ENCODE peak calls at places on chromosomes 1 and 21, in nine cellular contexts. G is iPS DF 6.9, P is tibial nerve, K is thoracic aorta, U is heart right ventricle, X is heart left ventricle, Z is right lobe of liver, F is tibial artery, J is A549. C is an unnamed sample.

GRCh38 chr1:178575611-178576331 is 62.9 kb downstream of the TEX35 start:
- DNase-seq in Z (no peak), K (no peak), U (no peak), F (no peak), G (no peak), P (no peak), J (no peak), X (no peak), C (peak; percentile 30)

GRCh38 chr1:247177755-247178154 is 5.9 kb upstream of the ZNF124 start:
- DNase-seq in J (no peak), P (no peak), X (no peak), K (no peak), Z (no peak), U (no peak), F (no peak), G (no peak), C (no peak)

GRCh38 chr1:23553896-23554480 is 5.3 kb downstream of the ID3 start:
- DNase-seq in U (no peak), J (no peak), K (no peak), G (no peak), Z (peak; percentile 32), F (peak; percentile 73), X (peak; percentile 46), P (no peak), C (no peak)

GRCh38 chr1:71196685-71197084 is 115.8 kb upstream of the ZRANB2 start:
- DNase-seq in J (peak; percentile 0), K (no peak), X (no peak), P (no peak), U (no peak), F (no peak), G (no peak), Z (no peak), C (no peak)

GRCh38 chr1:220631238-220631842 is 58.8 kb upstream of the C1orf115 start:
- DNase-seq in P (no peak), U (no peak), K (no peak), G (no peak), Z (no peak), J (no peak), X (no peak), F (no peak), C (no peak)

GRCh38 chr1:203151362-203152157 is 24.0 kb downstream of the ADORA1 start:
- DNase-seq in K (no peak), J (no peak), F (no peak), U (no peak), P (no peak), Z (no peak), G (no peak), X (no peak), C (no peak)

GRCh38 chr1:27787895-27788294 is 14.9 kb downstream of the STX12 start:
- DNase-seq in F (no peak), G (no peak), X (no peak), K (no peak), Z (no peak), J (no peak), P (no peak), U (no peak), C (peak; percentile 26)

GRCh38 chr1:228321895-228322294 is 84.7 kb downstream of the TRIM11 start:
- DNase-seq in U (peak; percentile 4), G (no peak), J (no peak), F (no peak), Z (no peak), X (no peak), P (no peak), K (no peak), C (no peak)

GRCh38 chr1:59013928-59014279 is 230.1 kb upstream of the JUN start:
- DNase-seq in G (no peak), J (no peak), Z (no peak), K (no peak), P (no peak), X (no peak), U (no peak), F (no peak), C (no peak)

GRCh38 chr1:3943806-3944620 is 43.9 kb upstream of the C1orf174 start:
- DNase-seq in Z (no peak), U (no peak), X (no peak), J (no peak), K (no peak), G (no peak), P (no peak), F (no peak), C (no peak)

GRCh38 chr1:13781907-13782633 is 82.1 kb downstream of the PRDM2 start:
- DNase-seq in G (no peak), P (peak; percentile 21), K (no peak), U (no peak), X (no peak), J (no peak), F (no peak), Z (no peak), C (no peak)

GRCh38 chr21:44480200-44481065 is 25.1 kb downstream of the LRRC3 start:
- DNase-seq in X (no peak), U (no peak), K (no peak), Z (no peak), G (no peak), F (peak; percentile 49), P (no peak), J (no peak), C (no peak)

GRCh38 chr1:235515844-235516512 is 11.7 kb upstream of the B3GALNT2 start:
- DNase-seq in X (no peak), J (no peak), K (no peak), F (no peak), P (no peak), U (no peak), G (no peak), Z (no peak), C (no peak)

GRCh38 chr1:193184776-193185175 is 1.6 kb downstream of the B3GALT2 start:
- DNase-seq in X (no peak), F (no peak), G (no peak), P (no peak), K (no peak), J (no peak), U (no peak), Z (no peak), C (no peak)
- H3K4me3 ChIP-seq in X (peak overlapping the region; percentile 20), F (no peak overlapping the region), G (no peak overlapping the region), P (no peak overlapping the region), K (no peak overlapping the region), J (no peak overlapping the region), U (peak overlapping the region; percentile 26), Z (no peak overlapping the region), C (no peak overlapping the region)

DNA sequence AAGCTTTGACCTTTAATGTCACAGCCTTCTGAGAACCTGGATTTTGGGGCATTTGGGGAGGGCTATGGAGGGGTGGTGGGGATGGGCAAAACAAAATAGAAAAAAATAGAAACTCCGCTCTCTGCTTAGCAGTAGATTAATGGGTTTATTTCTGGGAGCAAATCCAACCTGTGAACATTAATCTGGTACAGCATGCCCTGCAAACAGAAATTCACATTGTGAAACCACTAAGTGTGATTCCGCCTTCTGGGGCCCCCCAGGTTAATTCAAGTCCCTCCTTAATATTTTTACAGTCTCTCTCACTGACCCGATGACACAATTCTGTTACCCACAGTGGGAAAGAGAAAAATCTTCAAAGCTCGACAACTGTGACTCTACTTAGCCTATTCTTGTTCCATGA is 76.4 kb downstream of the TIAM1 start:
- DNase-seq in F (no peak), P (no peak), K (no peak), G (no peak), X (no peak), U (no peak), Z (no peak), J (no peak), C (no peak)
- H3K27ac ChIP-seq in F (no peak overlapping the region), P (no peak overlapping the region), K (no peak overlapping the region), G (no peak overlapping the region), X (no peak overlapping the region), U (no peak overlapping the region), Z (no peak overlapping the region), J (no peak overlapping the region), C (no peak overlapping the region)

DNA sequence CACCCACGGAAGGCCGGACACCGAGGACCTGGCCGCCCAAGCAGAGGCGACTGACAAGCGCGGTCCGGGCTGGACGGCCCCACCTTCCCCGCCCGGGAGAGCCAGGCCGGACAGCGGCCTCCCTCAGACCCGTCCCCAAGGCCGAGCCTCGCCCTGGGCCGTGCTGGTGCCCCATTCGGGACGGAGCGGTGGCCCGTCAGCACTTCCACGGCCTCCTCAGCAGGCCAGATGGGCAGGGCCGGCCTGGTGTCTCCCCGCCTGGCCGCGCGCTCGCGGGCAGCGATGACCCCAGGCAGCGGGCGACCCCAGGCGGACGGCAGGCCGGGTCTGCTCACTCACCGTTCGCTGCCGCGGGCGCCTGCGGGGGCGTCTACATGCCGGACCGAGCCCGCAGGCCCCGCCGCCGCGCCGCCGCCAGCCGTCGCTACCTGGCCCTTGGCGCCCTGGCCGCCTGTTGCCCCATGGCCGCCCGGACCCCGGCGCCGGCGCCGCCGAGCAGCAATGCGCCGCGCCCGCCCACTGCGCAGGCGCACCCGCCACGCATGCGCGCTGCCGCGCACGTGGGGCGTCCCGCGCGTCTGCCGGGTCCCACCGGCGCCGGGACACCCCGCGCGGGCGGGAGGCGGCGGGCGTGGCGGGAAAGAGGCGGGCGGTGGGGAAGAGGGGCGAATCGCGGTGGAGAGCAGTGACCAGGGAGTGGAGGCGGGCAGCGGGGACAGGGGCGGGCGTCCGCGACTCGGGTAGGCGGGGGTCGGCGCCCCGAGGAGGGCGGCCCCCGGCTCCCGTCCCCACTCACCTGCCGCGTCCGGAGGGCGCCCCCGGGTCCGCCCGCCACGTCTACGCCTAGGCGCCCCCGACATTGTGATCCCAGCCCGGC is at the start of gene NADK:
- DNase-seq in Z (peak; percentile 75), P (no peak), X (peak; percentile 66), F (peak; percentile 79), J (peak; percentile 52), K (no peak), U (peak; percentile 74), G (no peak), C (peak; percentile 69)
- H3K4me1 ChIP-seq in Z (peaks cover 4% of the 10 kb centered on the region), P (no peaks in the 10 kb centered on the region), X (peaks cover 78% of the 10 kb centered on the region), F (peaks cover 8% of the 10 kb centered on the region), J (peaks cover 39% of the 10 kb centered on the region), K (peaks cover 69% of the 10 kb centered on the region), U (peaks cover 76% of the 10 kb centered on the region), G (peaks cover 10% of the 10 kb centered on the region), C (peaks cover 28% of the 10 kb centered on the region)

GRCh38 chr1:89200668-89201488 is 2.1 kb upstream of the GBP4 start:
- DNase-seq in J (no peak), F (no peak), P (no peak), X (no peak), U (no peak), K (no peak), Z (no peak), G (no peak), C (peak; percentile 10)

GRCh38 chr1:89198081-89198480 is 661 bp downstream of the GBP4 start:
- DNase-seq in P (no peak), J (no peak), U (no peak), K (no peak), G (no peak), F (no peak), X (no peak), Z (no peak), C (peak; percentile 4)

GRCh38 chr1:89201489-89201794 is 2.7 kb upstream of the GBP4 start:
- DNase-seq in P (no peak), J (no peak), U (no peak), G (no peak), K (no peak), X (no peak), Z (no peak), F (no peak), C (no peak)

GRCh38 chr1:89198500-89199072 is at the start of gene GBP4:
- DNase-seq in X (peak; percentile 42), K (no peak), J (no peak), P (peak; percentile 44), U (peak; percentile 37), F (no peak), G (no peak), Z (peak; percentile 52), C (peak; percentile 89)

DNA sequence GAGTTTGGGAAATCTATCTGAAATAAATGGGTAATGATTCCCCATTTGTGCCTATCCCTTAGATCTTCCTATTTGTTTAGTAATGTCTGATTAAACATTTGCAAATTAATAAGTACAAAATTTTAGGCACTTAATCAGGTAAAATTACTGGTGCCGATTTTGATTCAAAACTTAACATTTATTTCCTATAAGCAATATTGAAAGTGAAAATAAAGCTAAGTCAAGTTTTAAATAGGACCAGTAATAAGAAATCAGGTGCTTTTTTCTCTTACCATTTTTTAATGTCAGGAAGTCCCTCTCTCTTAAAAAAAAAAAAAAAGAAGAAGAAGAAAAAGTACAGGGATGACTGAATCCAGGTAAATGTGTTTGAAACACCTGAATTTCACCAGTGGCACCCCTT is 773 bp upstream of the GBP4 start:
- DNase-seq in K (no peak), P (no peak), F (no peak), X (no peak), G (no peak), U (no peak), Z (no peak), J (no peak), C (peak; percentile 32)
- H3K4me3 ChIP-seq in K (peak overlapping the region; percentile 63), P (no peak overlapping the region), F (peak overlapping the region; percentile 50), X (peak overlapping the region; percentile 50), G (no peak overlapping the region), U (peak overlapping the region; percentile 55), Z (peak overlapping the region; percentile 49), J (no peak overlapping the region), C (peak overlapping the region; percentile 57)

C was measured in small intestine.